ENCODE peak calls at places on chromosomes 1 and 21, in ten cellular contexts. E is heart left ventricle, B is transverse colon, T is colonic mucosa, X is A549, P is Peyer's patch, K is fibroblast of lung, J is heart right ventricle, G is tibial nerve, Z is uterus. A is an unnamed sample. For H3K4me1, the result is how much of the 10 kb centered on the place peaks cover.

GRCh38 chr1:211643324-211644212 is 31.9 kb downstream of the NEK2 start:
- DNase-seq in B (peak), P (peak), K (peak), G (no peak), E (no peak), Z (no peak), X (no peak), J (no peak), T (peak), A (peak)

GRCh38 chr21:44390886-44391285 is 37.5 kb downstream of the TRPM2 start:
- DNase-seq in J (no peak), B (no peak), Z (no peak), K (no peak), E (no peak), T (no peak), X (no peak), G (no peak), P (no peak), A (no peak)

GRCh38 chr1:232377494-232377770 is 252.5 kb downstream of the SIPA1L2 start:
- DNase-seq in P (no peak), Z (peak), X (no peak), B (no peak), K (peak), T (peak), G (no peak), E (no peak), J (no peak), A (no peak)

GRCh38 chr1:108050134-108050533 is 85.2 kb upstream of the VAV3 start:
- DNase-seq in P (no peak), K (no peak), B (no peak), X (no peak), J (peak), Z (no peak), T (no peak), E (peak), G (no peak), A (no peak)

GRCh38 chr1:45669379-45669778 is 17.0 kb downstream of the GPBP1L1 start:
- DNase-seq in Z (no peak), J (no peak), G (no peak), X (no peak), K (no peak), E (no peak), P (no peak), B (no peak), T (no peak), A (no peak)

GRCh38 chr21:30779269-30779668 is 24.0 kb upstream of the KRTAP21-1 start:
- DNase-seq in Z (no peak), G (no peak), E (no peak), B (no peak), P (no peak), T (no peak), J (no peak), K (no peak), X (no peak), A (no peak)

GRCh38 chr1:117606608-117607261 is 887 bp downstream of the TENT5C start:
- DNase-seq in J (no peak), G (no peak), B (peak), E (no peak), Z (peak), X (no peak), P (peak), T (peak), K (peak), A (peak)

GRCh38 chr1:25074326-25074725 is 144.2 kb upstream of the RUNX3 start:
- DNase-seq in T (no peak), K (no peak), J (no peak), Z (no peak), B (no peak), G (no peak), P (no peak), X (no peak), E (no peak), A (no peak)

GRCh38 chr1:205335692-205336091 is 14.1 kb upstream of the NUAK2 start:
- DNase-seq in T (peak), P (peak), X (peak), J (peak), Z (peak), E (peak), B (peak), G (no peak), K (peak), A (no peak)

GRCh38 chr1:117852846-117853555 is 76.4 kb downstream of the GDAP2 start:
- DNase-seq in X (no peak), J (no peak), P (no peak), Z (no peak), K (no peak), T (no peak), B (no peak), E (no peak), G (no peak), A (no peak)

GRCh38 chr1:119631433-119632102 is 16.5 kb downstream of the ZNF697 start:
- DNase-seq in X (no peak), P (peak), J (peak), K (peak), E (peak), B (peak), Z (peak), T (peak), G (peak), A (no peak)

GRCh38 chr1:216632980-216633379 is 90.2 kb downstream of the ESRRG start:
- DNase-seq in J (no peak), T (no peak), G (no peak), E (no peak), B (no peak), P (no peak), K (no peak), X (no peak), Z (no peak), A (peak)

GRCh38 chr21:46317710-46318463 is 5.8 kb downstream of the C21orf58 start:
- DNase-seq in B (peak), X (no peak), E (peak), P (peak), K (no peak), G (no peak), J (peak), T (peak), Z (no peak), A (peak)

GRCh38 chr21:34885125-34885524 is 164.0 kb downstream of the RUNX1 start:
- DNase-seq in Z (no peak), G (no peak), T (peak), X (no peak), P (no peak), K (no peak), E (no peak), B (no peak), J (no peak), A (no peak)
- H3K27ac ChIP-seq in Z (no peak), G (peak), T (peak), X (peak), P (peak), K (peak), E (peak), B (peak), J (peak), A (peak)

DNA sequence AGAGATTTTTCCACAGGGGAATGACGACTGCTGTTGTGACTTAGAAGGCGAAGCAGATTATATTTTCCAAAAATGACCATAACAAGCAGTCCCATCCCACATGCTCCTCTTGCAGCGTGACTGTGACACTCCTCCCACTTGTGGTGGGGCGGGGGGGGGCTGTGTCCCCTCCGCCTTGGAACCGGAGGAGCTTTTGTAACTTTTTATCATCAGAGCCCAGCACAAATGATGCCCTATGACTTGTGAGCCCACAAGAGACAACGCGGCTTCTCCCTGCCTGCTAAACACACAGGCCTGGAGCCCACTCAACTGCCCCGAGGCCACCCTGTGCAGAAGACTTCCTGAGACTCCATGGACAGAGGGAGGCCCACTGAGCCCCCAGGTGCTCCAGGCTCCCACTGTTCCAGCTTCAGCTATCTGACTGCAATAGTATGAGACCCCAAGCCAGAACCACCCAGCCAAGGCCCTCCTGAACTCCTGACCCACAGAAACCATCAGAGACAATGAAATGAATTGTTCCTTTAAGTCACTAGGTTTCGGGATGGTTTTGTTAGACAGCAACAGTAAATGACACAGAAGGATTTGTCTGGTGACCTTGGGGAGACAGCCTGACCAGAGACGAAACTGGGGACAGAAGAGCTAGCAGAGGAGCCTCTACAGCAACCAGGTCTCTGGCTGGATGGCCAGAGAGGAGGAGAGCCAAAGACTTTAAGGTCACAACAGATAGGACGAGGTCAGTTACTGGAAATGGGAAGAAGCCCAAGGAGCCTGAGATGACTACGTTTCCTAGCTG is 58.8 kb downstream of the CAPZB start:
- DNase-seq in B (no peak), G (no peak), P (no peak), E (no peak), K (no peak), X (no peak), T (no peak), Z (no peak), J (no peak), A (no peak)
- H3K4me1 ChIP-seq in B (half or more), G (half or more), P (under half), E (half or more), K (under half), X (under half), T (under half), Z (under half), J (half or more), A (under half)

GRCh38 chr1:63935553-63935952 is 161.7 kb downstream of the ROR1 start:
- DNase-seq in P (no peak), T (no peak), G (no peak), J (no peak), X (no peak), B (no peak), E (no peak), K (no peak), Z (no peak), A (no peak)

GRCh38 chr1:63936276-63936675 is 162.5 kb downstream of the ROR1 start:
- DNase-seq in E (no peak), Z (no peak), J (no peak), T (no peak), G (no peak), X (no peak), K (peak), P (no peak), B (no peak), A (no peak)

GRCh38 chr1:63931468-63931867 is 157.7 kb downstream of the ROR1 start:
- DNase-seq in E (no peak), B (no peak), J (no peak), P (no peak), Z (no peak), T (no peak), K (peak), X (no peak), G (no peak), A (peak)

GRCh38 chr1:63937623-63938022 is 163.8 kb downstream of the ROR1 start:
- DNase-seq in E (no peak), G (no peak), T (no peak), K (no peak), B (no peak), Z (no peak), P (no peak), J (no peak), X (no peak), A (no peak)

DNA sequence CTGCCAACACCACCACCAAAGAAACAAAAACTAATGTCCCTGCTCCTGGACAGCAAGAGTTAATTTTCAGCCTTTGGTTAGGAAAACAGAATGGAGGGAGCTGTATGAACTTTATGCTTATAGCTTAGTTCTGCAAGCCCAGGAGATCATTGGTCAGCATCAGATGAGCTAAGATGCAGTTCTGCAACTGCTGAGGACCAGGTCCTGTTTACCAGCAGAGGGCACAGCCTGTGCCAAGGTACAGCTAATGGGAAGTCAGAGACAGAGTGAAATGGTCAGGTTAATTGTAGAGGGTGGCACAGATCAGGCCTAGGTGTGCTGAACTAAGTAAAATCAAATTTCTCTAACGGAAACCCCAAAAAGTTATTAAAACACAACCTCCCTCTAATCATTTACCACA is 161.3 kb downstream of the ROR1 start:
- DNase-seq in E (peak), T (no peak), P (no peak), J (no peak), K (no peak), X (no peak), B (no peak), Z (no peak), G (no peak), A (no peak)
- TF ChIP-seq CTCF in E (peak), T (no peak), P (peak), J (peak), K (peak), X (peak), B (no peak), Z (peak), G (no peak), A (peak)

GRCh38 chr1:167994560-167994959 is 57.7 kb upstream of the MPC2 start:
- DNase-seq in G (no peak), E (no peak), X (no peak), B (no peak), K (no peak), P (no peak), J (no peak), Z (no peak), T (no peak), A (no peak)
- H3K27ac ChIP-seq in G (no peak), E (peak), X (no peak), B (no peak), K (no peak), P (no peak), J (peak), Z (no peak), T (no peak), A (no peak)

GRCh38 chr1:161285519-161285918 is 24.2 kb downstream of the MPZ start:
- DNase-seq in G (no peak), J (no peak), T (no peak), K (no peak), P (no peak), E (no peak), X (no peak), B (no peak), Z (no peak), A (no peak)

GRCh38 chr1:161290779-161291178 is 19.0 kb downstream of the MPZ start:
- DNase-seq in J (no peak), P (no peak), K (no peak), E (no peak), X (no peak), Z (no peak), T (no peak), G (no peak), B (no peak), A (no peak)

GRCh38 chr1:161287482-161288054 is 22.2 kb downstream of the MPZ start:
- DNase-seq in B (no peak), Z (no peak), K (no peak), J (no peak), T (no peak), X (no peak), P (no peak), E (no peak), G (no peak), A (no peak)

GRCh38 chr1:161285113-161285512 is 24.7 kb downstream of the MPZ start:
- DNase-seq in P (no peak), E (no peak), J (no peak), X (no peak), T (no peak), Z (no peak), G (no peak), B (no peak), K (no peak), A (no peak)
- H3K4me1 ChIP-seq in P (under half), E (under half), J (under half), X (under half), T (under half), Z (under half), G (under half), B (under half), K (under half), A (under half)

GRCh38 chr1:226954337-226954736 is 14.2 kb downstream of the COQ8A start:
- DNase-seq in G (no peak), X (no peak), K (no peak), E (no peak), P (no peak), Z (no peak), T (no peak), B (no peak), J (no peak), A (no peak)

GRCh38 chr1:226951286-226952120 is 11.4 kb downstream of the COQ8A start:
- DNase-seq in Z (no peak), T (no peak), E (no peak), G (no peak), J (no peak), B (no peak), P (no peak), K (no peak), X (no peak), A (no peak)

GRCh38 chr1:226952121-226952441 is 12.0 kb downstream of the COQ8A start:
- DNase-seq in X (no peak), J (no peak), P (no peak), B (no peak), E (no peak), K (no peak), T (no peak), G (no peak), Z (no peak), A (no peak)

GRCh38 chr1:226954777-226955176 is 14.7 kb downstream of the COQ8A start:
- DNase-seq in P (no peak), G (no peak), B (no peak), Z (no peak), K (no peak), T (no peak), J (no peak), X (no peak), E (no peak), A (no peak)

DNA sequence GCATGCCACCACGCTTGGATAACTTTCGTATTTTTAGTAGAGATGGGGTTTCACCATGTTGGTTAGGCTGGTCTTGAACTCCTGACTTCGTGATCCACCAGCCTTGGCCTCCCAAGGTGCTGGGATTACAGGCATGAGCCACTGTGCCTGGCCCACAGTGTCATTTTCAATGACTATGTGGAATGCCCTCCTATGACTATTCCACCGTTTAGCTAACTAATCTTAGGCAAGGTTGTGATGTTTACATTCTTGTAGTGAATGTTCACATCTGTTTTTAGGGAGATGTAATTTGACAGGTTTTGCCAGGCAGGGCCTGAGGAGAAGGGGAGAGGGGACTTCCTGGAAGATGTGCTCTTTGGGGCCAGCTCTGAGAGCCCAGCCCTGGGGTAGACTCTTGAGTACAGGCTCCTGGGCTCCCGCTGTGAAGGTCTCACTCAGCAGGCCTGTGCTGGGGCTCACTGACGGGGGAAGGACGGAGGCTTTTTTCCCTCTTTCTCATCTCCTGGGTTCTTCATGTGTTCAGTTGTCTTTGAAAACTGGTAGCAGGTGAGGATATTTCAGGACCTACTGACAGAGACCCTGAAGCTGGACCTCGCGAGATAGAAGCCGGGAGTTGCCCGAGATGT is 13.2 kb downstream of the COQ8A start:
- DNase-seq in B (no peak), Z (peak), G (no peak), E (no peak), X (no peak), J (no peak), T (no peak), K (no peak), P (no peak), A (no peak)
- TF ChIP-seq CTCF in B (no peak), Z (no peak), G (no peak), E (no peak), X (no peak), J (no peak), T (no peak), K (no peak), P (no peak), A (no peak)

GRCh38 chr1:15244813-15245212 is 2.2 kb upstream of the FHAD1 start:
- DNase-seq in Z (no peak), G (no peak), J (no peak), X (no peak), T (no peak), B (no peak), P (no peak), K (no peak), E (no peak), A (no peak)
- H3K27ac ChIP-seq in Z (no peak), G (no peak), J (no peak), X (no peak), T (no peak), B (peak), P (no peak), K (no peak), E (no peak), A (no peak)

GRCh38 chr1:2260917-2261316 is 32.8 kb downstream of the SKI start:
- DNase-seq in J (no peak), K (no peak), E (no peak), Z (no peak), P (no peak), B (no peak), G (no peak), X (no peak), T (no peak), A (no peak)

GRCh38 chr1:2258122-2258812 is 30.1 kb downstream of the SKI start:
- DNase-seq in E (peak), G (no peak), B (no peak), T (no peak), P (no peak), X (no peak), K (no peak), Z (no peak), J (no peak), A (peak)

GRCh38 chr1:2258996-2259395 is 30.9 kb downstream of the SKI start:
- DNase-seq in G (no peak), P (no peak), B (no peak), J (no peak), X (no peak), Z (no peak), K (no peak), T (no peak), E (no peak), A (no peak)

GRCh38 chr1:2257245-2257627 is 29.1 kb downstream of the SKI start:
- DNase-seq in Z (no peak), G (no peak), T (no peak), B (no peak), P (peak), E (peak), J (no peak), X (no peak), K (peak), A (no peak)

GRCh38 chr1:2259668-2260392 is 31.7 kb downstream of the SKI start:
- DNase-seq in P (no peak), G (no peak), B (no peak), X (no peak), Z (no peak), E (peak), J (peak), K (no peak), T (no peak), A (no peak)
- H3K4me1 ChIP-seq in P (under half), G (half or more), B (under half), X (under half), Z (under half), E (half or more), J (half or more), K (under half), T (under half), A (under half)